ENCODE peak calls at places on chromosome 2, in seven cellular contexts. One of them, this sample, is unnamed.

GRCh38 chr2:197198890-197199289 is 111.7 kb downstream of the ANKRD44 start:
- DNase-seq in hepatocyte: no peak
- DNase-seq in GM19239: peak; percentile 52
- DNase-seq in LNCaP clone FGC: no peak
- DNase-seq in left ventricle myocardium inferior: peak; percentile 47
- DNase-seq in brain microvascular endothelial cell: no peak
- DNase-seq in activated T-cell treated with anti-CD3 and anti-CD28 coated beads for 1 hour: peak; percentile 66
- DNase-seq in this sample: peak; percentile 93

GRCh38 chr2:209380278-209380677 is 43.6 kb upstream of the MAP2 start:
- DNase-seq in hepatocyte: no peak
- DNase-seq in GM19239: peak; percentile 8
- DNase-seq in LNCaP clone FGC: no peak
- DNase-seq in left ventricle myocardium inferior: no peak
- DNase-seq in brain microvascular endothelial cell: no peak
- DNase-seq in activated T-cell treated with anti-CD3 and anti-CD28 coated beads for 1 hour: no peak
- DNase-seq in this sample: no peak

GRCh38 chr2:172198908-172199307 is 96.2 kb upstream of the DLX2 start:
- DNase-seq in hepatocyte: no peak
- DNase-seq in GM19239: no peak
- DNase-seq in LNCaP clone FGC: no peak
- DNase-seq in left ventricle myocardium inferior: no peak
- DNase-seq in brain microvascular endothelial cell: no peak
- DNase-seq in activated T-cell treated with anti-CD3 and anti-CD28 coated beads for 1 hour: no peak
- DNase-seq in this sample: no peak

GRCh38 chr2:134433934-134434333 is 180.1 kb downstream of the MGAT5 start:
- DNase-seq in hepatocyte: no peak
- DNase-seq in GM19239: no peak
- DNase-seq in LNCaP clone FGC: no peak
- DNase-seq in left ventricle myocardium inferior: no peak
- DNase-seq in brain microvascular endothelial cell: no peak
- DNase-seq in activated T-cell treated with anti-CD3 and anti-CD28 coated beads for 1 hour: no peak
- DNase-seq in this sample: no peak

GRCh38 chr2:69581774-69582581 is 61.6 kb downstream of the AAK1 start:
- DNase-seq in hepatocyte: no peak
- DNase-seq in GM19239: no peak
- DNase-seq in LNCaP clone FGC: no peak
- DNase-seq in left ventricle myocardium inferior: no peak
- DNase-seq in brain microvascular endothelial cell: peak; percentile 40
- DNase-seq in activated T-cell treated with anti-CD3 and anti-CD28 coated beads for 1 hour: no peak
- DNase-seq in this sample: no peak

GRCh38 chr2:225090746-225091145 is 48.5 kb upstream of the DOCK10 start:
- DNase-seq in hepatocyte: no peak
- DNase-seq in GM19239: no peak
- DNase-seq in LNCaP clone FGC: no peak
- DNase-seq in left ventricle myocardium inferior: no peak
- DNase-seq in brain microvascular endothelial cell: peak; percentile 38
- DNase-seq in activated T-cell treated with anti-CD3 and anti-CD28 coated beads for 1 hour: no peak
- DNase-seq in this sample: no peak

GRCh38 chr2:159933040-159933726 is 129.2 kb downstream of the PLA2R1 start:
- DNase-seq in hepatocyte: no peak
- DNase-seq in GM19239: no peak
- DNase-seq in LNCaP clone FGC: no peak
- DNase-seq in left ventricle myocardium inferior: no peak
- DNase-seq in brain microvascular endothelial cell: no peak
- DNase-seq in activated T-cell treated with anti-CD3 and anti-CD28 coated beads for 1 hour: no peak
- DNase-seq in this sample: no peak

GRCh38 chr2:67561411-67561965 is 164.4 kb downstream of the ETAA1 start:
- DNase-seq in hepatocyte: peak; percentile 81
- DNase-seq in GM19239: no peak
- DNase-seq in LNCaP clone FGC: peak; percentile 95
- DNase-seq in left ventricle myocardium inferior: peak; percentile 62
- DNase-seq in brain microvascular endothelial cell: peak; percentile 74
- DNase-seq in activated T-cell treated with anti-CD3 and anti-CD28 coated beads for 1 hour: no peak
- DNase-seq in this sample: no peak

GRCh38 chr2:134518101-134518500 is 200.7 kb downstream of the TMEM163 start:
- DNase-seq in hepatocyte: no peak
- DNase-seq in GM19239: no peak
- DNase-seq in LNCaP clone FGC: peak; percentile 11
- DNase-seq in left ventricle myocardium inferior: no peak
- DNase-seq in brain microvascular endothelial cell: no peak
- DNase-seq in activated T-cell treated with anti-CD3 and anti-CD28 coated beads for 1 hour: no peak
- DNase-seq in this sample: no peak

GRCh38 chr2:51258301-51258700 is 226.4 kb upstream of the NRXN1 start:
- DNase-seq in hepatocyte: no peak
- DNase-seq in GM19239: no peak
- DNase-seq in LNCaP clone FGC: no peak
- DNase-seq in left ventricle myocardium inferior: no peak
- DNase-seq in brain microvascular endothelial cell: no peak
- DNase-seq in activated T-cell treated with anti-CD3 and anti-CD28 coated beads for 1 hour: no peak
- DNase-seq in this sample: no peak

GRCh38 chr2:234033174-234033573 is 17.3 kb upstream of the SPP2 start:
- DNase-seq in hepatocyte: no peak
- DNase-seq in GM19239: no peak
- DNase-seq in LNCaP clone FGC: no peak
- DNase-seq in left ventricle myocardium inferior: no peak
- DNase-seq in brain microvascular endothelial cell: no peak
- DNase-seq in activated T-cell treated with anti-CD3 and anti-CD28 coated beads for 1 hour: no peak
- DNase-seq in this sample: no peak

GRCh38 chr2:160635488-160635887 is 141.9 kb upstream of the RBMS1 start:
- DNase-seq in hepatocyte: no peak
- DNase-seq in GM19239: no peak
- DNase-seq in LNCaP clone FGC: no peak
- DNase-seq in left ventricle myocardium inferior: no peak
- DNase-seq in brain microvascular endothelial cell: peak; percentile 51
- DNase-seq in activated T-cell treated with anti-CD3 and anti-CD28 coated beads for 1 hour: no peak
- DNase-seq in this sample: no peak

GRCh38 chr2:239277401-239278085 is 123.3 kb downstream of the HDAC4 start:
- DNase-seq in hepatocyte: no peak
- DNase-seq in GM19239: no peak
- DNase-seq in LNCaP clone FGC: no peak
- DNase-seq in left ventricle myocardium inferior: no peak
- DNase-seq in brain microvascular endothelial cell: no peak
- DNase-seq in activated T-cell treated with anti-CD3 and anti-CD28 coated beads for 1 hour: no peak
- DNase-seq in this sample: no peak

GRCh38 chr2:130853391-130853790 is 16.7 kb downstream of the ARHGEF4 start:
- DNase-seq in hepatocyte: no peak
- DNase-seq in GM19239: no peak
- DNase-seq in LNCaP clone FGC: no peak
- DNase-seq in left ventricle myocardium inferior: no peak
- DNase-seq in brain microvascular endothelial cell: no peak
- DNase-seq in activated T-cell treated with anti-CD3 and anti-CD28 coated beads for 1 hour: no peak
- DNase-seq in this sample: no peak

GRCh38 chr2:9063023-9063606 is 59.6 kb upstream of the MBOAT2 start:
- DNase-seq in hepatocyte: no peak
- DNase-seq in GM19239: no peak
- DNase-seq in LNCaP clone FGC: no peak
- DNase-seq in left ventricle myocardium inferior: no peak
- DNase-seq in brain microvascular endothelial cell: no peak
- DNase-seq in activated T-cell treated with anti-CD3 and anti-CD28 coated beads for 1 hour: no peak
- DNase-seq in this sample: no peak

GRCh38 chr2:30731248-30731647 is 76.0 kb downstream of the CAPN13 start:
- DNase-seq in hepatocyte: no peak
- DNase-seq in GM19239: no peak
- DNase-seq in LNCaP clone FGC: no peak
- DNase-seq in left ventricle myocardium inferior: no peak
- DNase-seq in brain microvascular endothelial cell: no peak
- DNase-seq in activated T-cell treated with anti-CD3 and anti-CD28 coated beads for 1 hour: no peak
- DNase-seq in this sample: no peak

GRCh38 chr2:167626301-167626700 is 621.1 kb downstream of the STK39 start:
- DNase-seq in hepatocyte: no peak
- DNase-seq in GM19239: no peak
- DNase-seq in LNCaP clone FGC: no peak
- DNase-seq in left ventricle myocardium inferior: no peak
- DNase-seq in brain microvascular endothelial cell: no peak
- DNase-seq in activated T-cell treated with anti-CD3 and anti-CD28 coated beads for 1 hour: no peak
- DNase-seq in this sample: no peak

GRCh38 chr2:146295080-146295670 is 1549.7 kb upstream of the ACVR2A start:
- DNase-seq in hepatocyte: no peak
- DNase-seq in GM19239: no peak
- DNase-seq in LNCaP clone FGC: no peak
- DNase-seq in left ventricle myocardium inferior: no peak
- DNase-seq in brain microvascular endothelial cell: no peak
- DNase-seq in activated T-cell treated with anti-CD3 and anti-CD28 coated beads for 1 hour: no peak
- DNase-seq in this sample: no peak

GRCh38 chr2:73937103-73937885 is 10.6 kb downstream of the DGUOK start:
- DNase-seq in hepatocyte: no peak
- DNase-seq in GM19239: no peak
- DNase-seq in LNCaP clone FGC: no peak
- DNase-seq in left ventricle myocardium inferior: no peak
- DNase-seq in brain microvascular endothelial cell: no peak
- DNase-seq in activated T-cell treated with anti-CD3 and anti-CD28 coated beads for 1 hour: no peak
- DNase-seq in this sample: no peak

GRCh38 chr2:96500385-96501066 is 4.6 kb downstream of the NEURL3 start:
- DNase-seq in hepatocyte: peak; percentile 4
- DNase-seq in GM19239: no peak
- DNase-seq in LNCaP clone FGC: no peak
- DNase-seq in left ventricle myocardium inferior: no peak
- DNase-seq in brain microvascular endothelial cell: no peak
- DNase-seq in activated T-cell treated with anti-CD3 and anti-CD28 coated beads for 1 hour: no peak
- DNase-seq in this sample: no peak

GRCh38 chr2:119195001-119195400 is 28.6 kb upstream of the STEAP3 start:
- DNase-seq in hepatocyte: no peak
- DNase-seq in GM19239: no peak
- DNase-seq in LNCaP clone FGC: no peak
- DNase-seq in left ventricle myocardium inferior: no peak
- DNase-seq in brain microvascular endothelial cell: no peak
- DNase-seq in activated T-cell treated with anti-CD3 and anti-CD28 coated beads for 1 hour: no peak
- DNase-seq in this sample: no peak

GRCh38 chr2:178865121-178865520 is 57.9 kb upstream of the TTN start:
- DNase-seq in hepatocyte: no peak
- DNase-seq in GM19239: no peak
- DNase-seq in LNCaP clone FGC: no peak
- DNase-seq in left ventricle myocardium inferior: peak; percentile 38
- DNase-seq in brain microvascular endothelial cell: no peak
- DNase-seq in activated T-cell treated with anti-CD3 and anti-CD28 coated beads for 1 hour: no peak
- DNase-seq in this sample: no peak

GRCh38 chr2:193584522-193584938 is 1389.8 kb upstream of the TMEFF2 start:
- DNase-seq in hepatocyte: peak; percentile 42
- DNase-seq in GM19239: no peak
- DNase-seq in LNCaP clone FGC: peak; percentile 39
- DNase-seq in left ventricle myocardium inferior: no peak
- DNase-seq in brain microvascular endothelial cell: peak; percentile 11
- DNase-seq in activated T-cell treated with anti-CD3 and anti-CD28 coated beads for 1 hour: no peak
- DNase-seq in this sample: no peak

GRCh38 chr2:54158311-54158710 is 42.9 kb downstream of the ACYP2 start:
- DNase-seq in hepatocyte: no peak
- DNase-seq in GM19239: no peak
- DNase-seq in LNCaP clone FGC: no peak
- DNase-seq in left ventricle myocardium inferior: no peak
- DNase-seq in brain microvascular endothelial cell: no peak
- DNase-seq in activated T-cell treated with anti-CD3 and anti-CD28 coated beads for 1 hour: no peak
- DNase-seq in this sample: no peak

GRCh38 chr2:40093036-40093673 is 314.1 kb upstream of the THUMPD2 start:
- DNase-seq in hepatocyte: no peak
- DNase-seq in GM19239: no peak
- DNase-seq in LNCaP clone FGC: no peak
- DNase-seq in left ventricle myocardium inferior: no peak
- DNase-seq in brain microvascular endothelial cell: no peak
- DNase-seq in activated T-cell treated with anti-CD3 and anti-CD28 coated beads for 1 hour: no peak
- DNase-seq in this sample: no peak

GRCh38 chr2:210577263-210578071 is 21.1 kb downstream of the CPS1 start:
- DNase-seq in hepatocyte: peak; percentile 49
- DNase-seq in GM19239: peak; percentile 9
- DNase-seq in LNCaP clone FGC: no peak
- DNase-seq in left ventricle myocardium inferior: no peak
- DNase-seq in brain microvascular endothelial cell: peak; percentile 13
- DNase-seq in activated T-cell treated with anti-CD3 and anti-CD28 coated beads for 1 hour: no peak
- DNase-seq in this sample: no peak